ENCODE peak calls at places on chromosomes 5 and 9, in four cellular contexts. D is PC-3, C is fibroblast of lung, X is left lung. A is an unnamed sample.

GRCh38 chr5:20105915-20106314 is 117.9 kb upstream of the CDH18 start:
- DNase-seq in X (no peak), D (no peak), C (no peak), A (no peak)

GRCh38 chr5:1538741-1539392 is 15.1 kb upstream of the LPCAT1 start:
- DNase-seq in D (no peak), X (no peak), C (no peak), A (no peak)

GRCh38 chr9:28301281-28301680 is 728.0 kb upstream of the C9orf72 start:
- DNase-seq in X (no peak), D (no peak), C (no peak), A (no peak)

GRCh38 chr5:171610053-171610452 is 175.6 kb upstream of the SMIM23 start:
- DNase-seq in C (no peak), D (no peak), X (no peak), A (no peak)

GRCh38 chr9:93261735-93262523 is 78.0 kb downstream of the WNK2 start:
- DNase-seq in X (peak), D (no peak), C (no peak), A (no peak)

GRCh38 chr5:150021491-150022162 is 21.1 kb downstream of the HMGXB3 start:
- DNase-seq in C (peak), D (peak), X (peak), A (peak)

GRCh38 chr5:37071487-37071886 is 177.7 kb downstream of the CPLANE1 start:
- DNase-seq in C (no peak), X (no peak), D (no peak), A (no peak)

GRCh38 chr5:135310328-135310989 is 88.6 kb downstream of the MACROH2A1 start:
- DNase-seq in C (peak), X (no peak), D (peak), A (no peak)

GRCh38 chr5:159163700-159164044 is 45.7 kb downstream of the RNF145 start:
- DNase-seq in X (no peak), D (no peak), C (no peak), A (no peak)

GRCh38 chr5:125198270-125198974 is 452.0 kb upstream of the ZNF608 start:
- DNase-seq in X (no peak), D (no peak), C (peak), A (peak)

GRCh38 chr5:158876263-158876942 is 223.3 kb downstream of the EBF1 start:
- DNase-seq in C (no peak), X (no peak), D (no peak), A (no peak)

GRCh38 chr5:131570757-131571156 is 64.3 kb downstream of the RAPGEF6 start:
- DNase-seq in D (no peak), C (no peak), X (no peak), A (no peak)

GRCh38 chr5:172156541-172156994 is 31.5 kb downstream of the STK10 start:
- DNase-seq in X (no peak), D (no peak), C (no peak), A (no peak)

GRCh38 chr5:129960831-129961230 is 56.6 kb downstream of the CHSY3 start:
- DNase-seq in X (no peak), C (no peak), D (no peak), A (no peak)

GRCh38 chr9:99416007-99416406 is 193.9 kb downstream of the SEC61B start:
- DNase-seq in D (peak), C (peak), X (no peak), A (no peak)

GRCh38 chr5:122099060-122099790 is 21.2 kb upstream of the LOX start:
- DNase-seq in X (no peak), D (peak), C (peak), A (no peak)

GRCh38 chr5:34895641-34896419 is 19.5 kb downstream of the RAD1 start:
- DNase-seq in D (no peak), X (no peak), C (peak), A (no peak)

GRCh38 chr5:3642231-3642630 is 46.6 kb downstream of the IRX1 start:
- DNase-seq in C (no peak), D (no peak), X (no peak), A (no peak)

GRCh38 chr9:134381671-134382505 is 55.6 kb downstream of the RXRA start:
- DNase-seq in C (no peak), D (no peak), X (no peak), A (peak)

GRCh38 chr9:73152953-73153352 is 1.3 kb downstream of the ANXA1 start:
- DNase-seq in C (no peak), X (no peak), D (peak), A (no peak)

GRCh38 chr5:108983456-108984092 is 235.9 kb downstream of the FER start:
- DNase-seq in D (no peak), X (no peak), C (peak), A (no peak)

GRCh38 chr9:84669008-84669292 is 579 bp upstream of the NTRK2 start:
- DNase-seq in D (no peak), X (no peak), C (no peak), A (no peak)

GRCh38 chr9:84669293-84670105 is at the start of gene NTRK2:
- DNase-seq in D (no peak), C (peak), X (peak), A (peak)

GRCh38 chr9:84670106-84670800 is 724 bp downstream of the NTRK2 start:
- DNase-seq in C (no peak), X (peak), D (no peak), A (peak)

GRCh38 chr9:84667571-84668203 is 1.8 kb upstream of the NTRK2 start:
- DNase-seq in X (no peak), D (no peak), C (peak), A (peak)

DNA sequence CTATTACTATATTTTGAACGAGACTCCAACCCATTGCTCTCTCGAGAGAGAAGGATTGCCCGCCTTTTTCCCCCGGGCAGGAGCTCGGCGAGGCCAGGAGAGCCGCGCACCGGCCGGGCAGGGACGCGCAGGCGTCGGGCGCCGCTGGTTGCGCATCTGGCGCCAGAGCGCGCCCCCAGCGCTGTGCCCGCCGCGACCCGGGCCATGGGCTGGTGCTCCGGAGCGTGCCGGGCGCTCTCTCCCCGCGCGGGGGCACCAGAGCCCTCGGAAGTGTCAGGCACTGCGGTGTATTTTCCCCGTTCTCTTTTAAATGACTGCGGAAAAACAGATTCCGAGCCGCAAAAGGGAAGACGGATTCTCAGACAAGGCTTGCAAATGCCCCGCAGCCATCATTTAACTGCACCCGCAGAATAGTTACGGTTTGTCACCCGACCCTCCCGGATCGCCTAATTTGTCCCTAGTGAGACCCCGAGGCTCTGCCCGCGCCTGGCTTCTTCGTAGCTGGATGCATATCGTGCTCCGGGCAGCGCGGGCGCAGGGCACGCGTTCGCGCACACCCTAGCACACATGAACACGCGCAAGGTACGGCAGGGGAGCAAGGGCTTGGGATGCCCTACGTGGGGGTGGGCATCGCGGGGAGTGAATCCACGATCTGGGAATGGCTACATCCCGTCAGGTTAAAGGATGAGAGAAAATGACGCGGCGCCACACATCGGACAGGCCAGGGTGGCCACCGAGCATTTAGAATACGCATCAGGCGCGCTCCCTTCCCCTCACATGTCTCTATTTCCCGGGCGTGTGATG is 1.1 kb upstream of the NTRK2 start:
- DNase-seq in C (peak), X (peak), D (peak), A (peak)
- H3K4me3 ChIP-seq in C (peak), X (peak), D (peak), A (peak)

DNA sequence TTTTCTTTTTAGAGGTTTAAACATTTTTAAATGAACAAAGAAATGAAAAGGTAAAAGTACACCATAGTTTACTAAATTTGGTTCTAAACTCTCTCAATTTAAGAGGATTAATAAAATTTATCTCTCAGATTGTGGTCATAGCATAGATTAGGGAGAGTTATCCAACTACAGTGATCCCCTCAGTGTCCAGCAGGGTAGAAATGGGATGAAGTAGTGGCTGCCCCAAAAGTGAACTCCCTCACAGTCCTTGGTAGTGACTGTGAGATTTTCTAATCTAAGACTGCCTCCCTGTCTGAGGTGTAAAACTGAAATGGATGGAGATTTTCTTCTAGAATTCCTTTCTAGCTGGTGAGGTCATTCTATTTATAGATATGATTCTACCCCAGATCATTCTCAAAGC is 455.5 kb downstream of the ACTL7B start:
- DNase-seq in X (no peak), C (no peak), D (no peak), A (no peak)
- TF ChIP-seq CTCF in X (no peak), C (no peak), D (no peak), A (no peak)

GRCh38 chr9:107731115-107731762 is 241.7 kb upstream of the KLF4 start:
- DNase-seq in D (no peak), X (no peak), C (no peak), A (no peak)

GRCh38 chr9:107734231-107735014 is 244.9 kb upstream of the KLF4 start:
- DNase-seq in D (no peak), C (peak), X (no peak), A (no peak)

GRCh38 chr9:107735821-107736220 is 246.3 kb upstream of the KLF4 start:
- DNase-seq in X (no peak), D (peak), C (no peak), A (no peak)

GRCh38 chr9:107732781-107733529 is 243.4 kb upstream of the KLF4 start:
- DNase-seq in D (peak), C (peak), X (no peak), A (peak)

GRCh38 chr9:107733530-107733907 is 243.9 kb upstream of the KLF4 start:
- DNase-seq in C (peak), X (no peak), D (no peak), A (peak)
- H3K4me3 ChIP-seq in C (no peak), X (no peak), D (peak), A (no peak)

GRCh38 chr5:170226138-170226435 is 6.7 kb upstream of the C5orf58 start:
- DNase-seq in C (no peak), D (no peak), X (no peak), A (no peak)
- TF ChIP-seq CTCF in C (no peak), D (no peak), X (no peak), A (no peak)

DNA sequence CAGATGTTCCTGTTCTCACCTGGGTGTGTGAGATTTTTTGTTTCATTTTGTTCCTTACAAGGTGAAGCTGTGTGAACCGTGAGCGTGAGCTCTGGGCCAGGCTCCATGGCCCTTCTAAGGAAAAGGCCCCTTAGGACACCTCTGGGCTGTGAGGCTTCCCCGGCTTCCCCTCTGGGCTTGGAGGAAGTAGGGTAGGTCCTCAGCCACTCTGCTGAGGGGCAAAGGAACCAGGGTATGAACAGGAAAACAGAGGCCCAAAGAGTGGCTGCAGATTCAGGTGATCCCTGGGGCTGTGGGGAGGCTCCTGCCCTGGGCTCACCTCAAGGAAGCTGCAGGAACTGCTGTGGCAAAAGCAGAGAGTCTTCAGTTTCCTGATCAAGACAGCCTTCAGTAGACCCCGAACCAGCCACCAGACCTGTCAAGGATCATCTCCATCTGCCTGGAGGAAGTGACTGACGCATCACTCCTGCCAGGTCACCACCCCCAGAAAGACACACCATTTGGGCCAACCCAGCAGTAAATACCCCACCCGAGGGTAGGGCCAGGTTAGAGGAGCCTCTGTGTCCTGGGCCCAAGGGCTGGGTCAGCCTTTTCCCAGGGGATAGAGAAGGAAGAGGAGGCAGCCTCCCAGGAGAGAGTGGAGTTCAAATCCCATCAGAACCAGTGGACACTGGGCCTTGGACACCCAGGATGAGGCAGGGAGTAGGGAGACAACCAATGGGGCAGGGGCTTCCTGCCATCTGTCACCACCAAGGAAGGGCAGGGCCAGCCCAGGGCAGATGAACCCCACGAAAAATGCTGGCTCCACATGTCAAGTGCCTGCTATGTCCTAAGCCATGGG is 5.7 kb upstream of the ST6GALNAC6 start:
- DNase-seq in D (no peak), C (no peak), X (no peak), A (no peak)
- H3K4me3 ChIP-seq in D (no peak), C (no peak), X (no peak), A (no peak)

GRCh38 chr5:79200573-79201183 is 35.3 kb upstream of the JMY start:
- DNase-seq in C (peak), X (no peak), D (peak), A (no peak)
- TF ChIP-seq CTCF in C (peak), X (no peak), D (peak), A (no peak)

GRCh38 chr5:55345327-55345726 is 37.5 kb downstream of the MTREX start:
- DNase-seq in D (no peak), X (no peak), C (no peak), A (no peak)

GRCh38 chr5:55343609-55344008 is 35.8 kb downstream of the MTREX start:
- DNase-seq in X (no peak), C (no peak), D (no peak), A (no peak)

GRCh38 chr5:55338810-55339243 is 31.0 kb downstream of the MTREX start:
- DNase-seq in C (no peak), D (no peak), X (no peak), A (peak)

GRCh38 chr5:55344392-55344992 is 36.7 kb downstream of the MTREX start:
- DNase-seq in D (peak), X (no peak), C (peak), A (peak)

DNA sequence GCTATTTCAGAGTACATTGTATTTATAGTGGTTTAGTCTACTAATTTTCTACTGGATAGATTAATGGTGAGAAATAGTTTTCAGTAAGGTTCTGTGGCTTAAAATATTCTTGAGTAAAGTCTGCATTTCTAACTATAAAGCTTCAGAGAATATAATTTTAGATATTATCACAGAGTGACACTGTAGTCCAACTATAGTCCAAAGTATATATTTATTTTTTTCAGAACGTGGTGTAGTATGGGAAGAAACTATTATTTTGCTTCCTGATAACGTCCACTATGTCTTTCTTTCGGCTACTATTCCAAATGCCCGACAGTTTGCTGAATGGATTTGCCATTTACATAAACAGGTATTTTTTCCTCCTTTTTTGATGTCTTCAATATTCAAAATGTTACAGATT is 35.3 kb downstream of the MTREX start:
- DNase-seq in C (no peak), D (no peak), X (no peak), A (no peak)
- H3K4me3 ChIP-seq in C (no peak), D (no peak), X (no peak), A (no peak)

DNA sequence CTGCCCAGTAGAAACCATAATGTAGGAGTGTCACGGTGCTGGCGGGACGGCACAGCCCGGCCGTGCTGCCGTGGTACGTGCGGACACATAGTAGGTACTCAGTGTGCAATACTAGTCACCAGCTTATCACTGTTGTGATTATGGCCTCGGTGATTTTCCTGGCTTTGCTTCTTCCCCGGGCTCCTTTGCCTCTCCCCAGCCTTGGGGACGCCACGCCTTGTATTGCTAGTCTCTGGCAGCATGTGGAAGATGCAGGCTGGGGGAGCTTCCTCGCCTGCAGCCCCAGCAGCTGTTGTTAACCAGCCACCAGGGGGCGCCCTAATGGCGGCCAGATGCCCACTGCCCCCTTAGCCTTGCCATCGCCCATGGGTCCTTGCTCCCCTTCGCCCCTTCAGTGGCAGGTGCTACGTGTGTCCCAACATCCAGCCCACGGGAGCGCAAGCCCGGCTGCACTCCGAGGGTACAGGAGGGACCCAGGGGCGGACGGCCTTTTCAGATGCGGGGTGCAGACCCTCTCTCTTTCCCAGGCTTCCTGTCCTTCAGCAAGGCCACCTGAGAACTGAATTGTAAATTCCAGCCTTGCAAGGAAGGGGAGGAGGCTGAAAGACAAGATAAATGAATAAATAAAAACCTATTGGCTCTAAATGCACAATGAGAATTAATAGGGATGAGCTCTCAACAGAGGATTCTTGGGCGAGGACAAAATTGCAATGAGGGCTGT is 8.0 kb downstream of the NTNG2 start:
- DNase-seq in X (peak), D (peak), C (peak), A (peak)
- TF ChIP-seq CTCF in X (peak), D (peak), C (peak), A (peak)

GRCh38 chr9:84271004-84271886 is 69.3 kb downstream of the SLC28A3 start:
- DNase-seq in X (no peak), C (peak), D (no peak), A (peak)
- H3K4me3 ChIP-seq in X (no peak), C (peak), D (no peak), A (no peak)